ENCODE peak calls at places on chromosomes 6 and 20, in six cellular contexts. D is AG10803, B is head of caudate nucleus, M is GM04504, S is left ventricle myocardium inferior, X is NCI-H1092. I is an unnamed sample.

GRCh38 chr20:1033751-1034419 is 31.8 kb upstream of the RSPO4 start:
- DNase-seq in D (no peak), B (no peak), M (no peak), S (no peak), X (no peak), I (peak; percentile 1)

GRCh38 chr6:24517659-24518538 is 23.1 kb downstream of the ALDH5A1 start:
- DNase-seq in D (no peak), B (no peak), M (no peak), S (no peak), X (no peak), I (no peak)

GRCh38 chr6:3894535-3895302 is 45.5 kb downstream of the FAM50B start:
- DNase-seq in D (no peak), B (no peak), M (no peak), S (no peak), X (peak; percentile 40), I (no peak)

GRCh38 chr6:139801571-139802321 is 427.3 kb upstream of the CITED2 start:
- DNase-seq in D (peak; percentile 9), B (no peak), M (no peak), S (no peak), X (no peak), I (peak; percentile 38)

GRCh38 chr6:53984163-53984562 is 127.1 kb upstream of the MLIP start:
- DNase-seq in D (peak; percentile 80), B (no peak), M (peak; percentile 75), S (no peak), X (no peak), I (peak; percentile 70)

GRCh38 chr6:111758608-111759293 is 114.5 kb downstream of the FYN start:
- DNase-seq in D (no peak), B (no peak), M (no peak), S (no peak), X (no peak), I (no peak)

GRCh38 chr6:113607821-113608545 is 249.2 kb upstream of the MARCKS start:
- DNase-seq in D (no peak), B (no peak), M (no peak), S (no peak), X (no peak), I (no peak)

GRCh38 chr6:83884523-83884922 is 25.0 kb downstream of the CYB5R4 start:
- DNase-seq in D (peak; percentile 53), B (no peak), M (no peak), S (no peak), X (peak; percentile 1), I (peak; percentile 49)

GRCh38 chr6:15864033-15864707 is 201.3 kb upstream of the DTNBP1 start:
- DNase-seq in D (no peak), B (no peak), M (no peak), S (no peak), X (no peak), I (no peak)

GRCh38 chr6:47698342-47698787 is at the start of gene ADGRF4:
- DNase-seq in D (peak; percentile 3), B (no peak), M (no peak), S (no peak), X (no peak), I (peak; percentile 68)

GRCh38 chr6:35508542-35508941 is 4.2 kb downstream of the TULP1 start:
- DNase-seq in D (no peak), B (no peak), M (no peak), S (no peak), X (no peak), I (no peak)

GRCh38 chr20:51036827-51037229 is 13.9 kb upstream of the KCNG1 start:
- DNase-seq in D (peak; percentile 23), B (no peak), M (no peak), S (no peak), X (no peak), I (no peak)

GRCh38 chr6:154951400-154952200 is 43.5 kb upstream of the TIAM2 start:
- DNase-seq in D (no peak), B (no peak), M (no peak), S (no peak), X (no peak), I (no peak)

GRCh38 chr6:46954819-46955520 is 33.2 kb upstream of the ADGRF5 start:
- DNase-seq in D (no peak), B (no peak), M (no peak), S (no peak), X (no peak), I (no peak)

GRCh38 chr20:51059862-51060261 is 37.0 kb upstream of the KCNG1 start:
- DNase-seq in D (no peak), B (no peak), M (no peak), S (no peak), X (no peak), I (no peak)

GRCh38 chr6:14305131-14305530 is 187.6 kb downstream of the CD83 start:
- DNase-seq in D (no peak), B (no peak), M (no peak), S (no peak), X (no peak), I (no peak)

GRCh38 chr20:16477632-16478031 is 95.6 kb downstream of the KIF16B start:
- DNase-seq in D (peak; percentile 10), B (no peak), M (no peak), S (no peak), X (no peak), I (peak; percentile 32)

GRCh38 chr20:18717062-18717461 is 96.5 kb upstream of the SCP2D1 start:
- DNase-seq in D (no peak), B (no peak), M (no peak), S (no peak), X (no peak), I (no peak)

GRCh38 chr6:165229216-165229615 is 80.2 kb downstream of the C6orf118 start:
- DNase-seq in D (no peak), B (no peak), M (no peak), S (no peak), X (no peak), I (no peak)

GRCh38 chr20:21812384-21812783 is 106.9 kb downstream of the PAX1 start:
- DNase-seq in D (no peak), B (no peak), M (no peak), S (no peak), X (no peak), I (no peak)

GRCh38 chr6:121321282-121321681 is 13.0 kb downstream of the TBC1D32 start:
- DNase-seq in D (no peak), B (no peak), M (no peak), S (no peak), X (no peak), I (no peak)

GRCh38 chr20:11780765-11781369 is 136.8 kb upstream of the BTBD3 start:
- DNase-seq in D (no peak), B (no peak), M (no peak), S (no peak), X (no peak), I (no peak)

GRCh38 chr20:1802385-1803215 is 92.6 kb upstream of the SIRPA start:
- DNase-seq in D (peak; percentile 71), B (peak; percentile 93), M (no peak), S (peak; percentile 65), X (peak; percentile 8), I (peak; percentile 68)

GRCh38 chr20:53923745-53924369 is 146.5 kb downstream of the BCAS1 start:
- DNase-seq in D (no peak), B (no peak), M (no peak), S (no peak), X (no peak), I (no peak)

GRCh38 chr6:112806163-112806900 is 459.2 kb downstream of the RFPL4B start:
- DNase-seq in D (peak; percentile 37), B (no peak), M (peak; percentile 12), S (no peak), X (no peak), I (peak; percentile 33)

GRCh38 chr6:151616091-151616513 is 122.3 kb downstream of the CCDC170 start:
- DNase-seq in D (no peak), B (no peak), M (no peak), S (no peak), X (no peak), I (peak; percentile 82)

GRCh38 chr6:131059486-131059885 is 3.6 kb downstream of the EPB41L2 start:
- DNase-seq in D (peak; percentile 69), B (no peak), M (peak; percentile 40), S (no peak), X (no peak), I (peak; percentile 45)

I was measured in fibroblast of villous mesenchyme.